ENCODE peak calls at places on chromosomes 2 and 18, in seven cellular contexts. O is A549, T is thoracic aorta, Q is AG10803, S is right atrium auricular region, M is AG04450, H is thyroid gland. F is an unnamed sample.

GRCh38 chr18:809985-810642 is 1.9 kb downstream of the YES1 start:
- DNase-seq in O (no peak), T (no peak), Q (no peak), S (no peak), M (no peak), H (no peak), F (no peak)

GRCh38 chr2:25379535-25379934 is 37.8 kb upstream of the DNMT3A start:
- DNase-seq in O (no peak), T (no peak), Q (no peak), S (no peak), M (no peak), H (no peak), F (no peak)

GRCh38 chr2:158359846-158360245 is 96.7 kb downstream of the CCDC148 start:
- DNase-seq in O (peak; percentile 25), T (no peak), Q (no peak), S (no peak), M (no peak), H (no peak), F (no peak)

GRCh38 chr18:48640566-48641270 is 101.9 kb downstream of the CTIF start:
- DNase-seq in O (no peak), T (no peak), Q (peak; percentile 16), S (no peak), M (no peak), H (no peak), F (no peak)

GRCh38 chr2:143716527-143716926 is 587.3 kb downstream of the ARHGAP15 start:
- DNase-seq in O (no peak), T (no peak), Q (no peak), S (no peak), M (no peak), H (no peak), F (no peak)

GRCh38 chr2:181300600-181301291 is 156.4 kb upstream of the ITGA4 start:
- DNase-seq in O (no peak), T (no peak), Q (no peak), S (no peak), M (no peak), H (no peak), F (no peak)

GRCh38 chr2:203030991-203031390 is 16.3 kb downstream of the NBEAL1 start:
- DNase-seq in O (no peak), T (no peak), Q (no peak), S (no peak), M (no peak), H (no peak), F (no peak)

GRCh38 chr2:11858883-11859282 is 112.5 kb downstream of the LPIN1 start:
- DNase-seq in O (no peak), T (no peak), Q (no peak), S (no peak), M (no peak), H (no peak), F (no peak)

GRCh38 chr2:30243231-30243630 is 11.9 kb downstream of the LBH start:
- DNase-seq in O (no peak), T (no peak), Q (peak; percentile 58), S (no peak), M (no peak), H (no peak), F (no peak)

GRCh38 chr18:36663312-36663711 is 165.5 kb downstream of the TPGS2 start:
- DNase-seq in O (no peak), T (no peak), Q (peak; percentile 18), S (no peak), M (no peak), H (no peak), F (no peak)

GRCh38 chr2:114001152-114001551 is 111.3 kb downstream of the ACTR3 start:
- DNase-seq in O (no peak), T (no peak), Q (no peak), S (no peak), M (no peak), H (no peak), F (no peak)

GRCh38 chr2:127623388-127624320 is 22.3 kb upstream of the GPR17 start:
- DNase-seq in O (no peak), T (no peak), Q (no peak), S (no peak), M (no peak), H (no peak), F (no peak)

GRCh38 chr2:80579756-80580155 is 275.2 kb upstream of the LRRTM1 start:
- DNase-seq in O (no peak), T (no peak), Q (no peak), S (no peak), M (no peak), H (no peak), F (no peak)

GRCh38 chr2:69645026-69645425 is 1.5 kb upstream of the AAK1 start:
- DNase-seq in O (no peak), T (no peak), Q (no peak), S (no peak), M (no peak), H (no peak), F (no peak)

GRCh38 chr2:163046615-163047014 is 208.0 kb upstream of the KCNH7 start:
- DNase-seq in O (no peak), T (no peak), Q (no peak), S (no peak), M (no peak), H (no peak), F (no peak)

GRCh38 chr2:169509230-169509917 is at the start of gene KLHL41:
- DNase-seq in O (no peak), T (no peak), Q (peak; percentile 19), S (no peak), M (no peak), H (no peak), F (no peak)

GRCh38 chr2:189783451-189783926 is 650 bp downstream of the ORMDL1 start:
- DNase-seq in O (no peak), T (no peak), Q (peak; percentile 39), S (no peak), M (no peak), H (no peak), F (no peak)

GRCh38 chr2:222479855-222480254 is 55.5 kb downstream of the SGPP2 start:
- DNase-seq in O (no peak), T (no peak), Q (no peak), S (no peak), M (no peak), H (no peak), F (no peak)

GRCh38 chr2:28638102-28638501 is 113.5 kb upstream of the PPP1CB start:
- DNase-seq in O (no peak), T (no peak), Q (no peak), S (no peak), M (no peak), H (no peak), F (no peak)

GRCh38 chr2:98777076-98777475 is 46.1 kb upstream of the MGAT4A start:
- DNase-seq in O (no peak), T (no peak), Q (no peak), S (no peak), M (no peak), H (no peak), F (no peak)

GRCh38 chr2:64056021-64056420 is 36.8 kb upstream of the VPS54 start:
- DNase-seq in O (no peak), T (no peak), Q (no peak), S (no peak), M (no peak), H (no peak), F (no peak)

GRCh38 chr2:199977984-199978415 is 22.6 kb downstream of the MAIP1 start:
- DNase-seq in O (peak; percentile 68), T (no peak), Q (peak; percentile 69), S (no peak), M (no peak), H (no peak), F (no peak)

GRCh38 chr2:71453404-71454220 is at the start of gene DYSF:
- DNase-seq in O (no peak), T (no peak), Q (peak; percentile 21), S (no peak), M (no peak), H (peak; percentile 52), F (peak; percentile 74)

DNA sequence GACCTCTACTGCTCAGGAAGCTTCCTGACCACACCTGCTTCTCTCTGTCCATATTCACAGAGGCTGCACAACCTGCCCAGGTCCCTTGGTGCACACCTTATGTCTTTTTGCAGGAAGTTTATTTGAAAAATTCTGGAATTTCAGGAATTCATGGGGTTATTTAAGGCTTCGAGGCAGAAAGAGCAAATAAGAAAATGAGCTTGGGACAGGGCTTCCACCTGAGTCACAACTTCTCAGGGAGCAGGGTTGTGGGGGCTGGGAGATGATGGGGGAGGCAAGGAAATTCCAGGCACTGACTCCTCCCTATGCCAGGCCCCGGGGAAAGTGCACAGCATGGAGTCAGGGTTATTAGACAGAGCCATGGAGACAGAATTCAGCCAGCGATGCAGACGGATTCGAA is 57.7 kb downstream of the INHBB start:
- DNase-seq in O (peak; percentile 75), T (no peak), Q (no peak), S (no peak), M (no peak), H (no peak), F (no peak)
- H3K4me3 ChIP-seq in O (no peak overlapping the region), T (no peak overlapping the region), Q (no peak overlapping the region), S (no peak overlapping the region), M (no peak overlapping the region), H (no peak overlapping the region), F (no peak overlapping the region)

DNA sequence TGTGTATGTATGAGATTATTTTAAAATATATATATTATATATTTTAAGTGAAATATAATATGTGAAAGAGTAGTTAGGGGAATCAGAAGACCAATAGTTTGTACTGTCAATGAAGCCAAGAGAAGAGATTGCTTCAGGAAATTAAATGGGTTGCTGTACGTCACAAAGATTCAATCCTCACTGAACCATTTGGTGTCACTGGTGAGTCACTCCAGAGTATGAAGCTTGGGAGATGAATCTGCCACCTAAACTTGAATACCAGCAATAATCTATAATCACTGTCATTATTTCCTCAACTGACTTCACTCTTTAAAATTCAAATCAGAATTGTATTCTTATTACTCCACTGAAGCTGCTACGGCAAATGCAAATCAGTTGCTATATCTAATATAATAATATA is 41.9 kb upstream of the SCN9A start:
- DNase-seq in O (peak; percentile 58), T (no peak), Q (peak; percentile 34), S (no peak), M (no peak), H (no peak), F (no peak)
- TF ChIP-seq CTCF in O (no peak), T (no peak), Q (no peak), S (peak; percentile 27), M (no peak), H (no peak), F (peak; percentile 46)

GRCh38 chr2:150095361-150095760 is 392.1 kb downstream of the RND3 start:
- DNase-seq in O (no peak), T (no peak), Q (no peak), S (no peak), M (no peak), H (no peak), F (no peak)

GRCh38 chr2:150088538-150088937 is 398.9 kb downstream of the RND3 start:
- DNase-seq in O (no peak), T (no peak), Q (no peak), S (no peak), M (no peak), H (no peak), F (no peak)

GRCh38 chr2:150097402-150097801 is 390.1 kb downstream of the RND3 start:
- DNase-seq in O (no peak), T (no peak), Q (no peak), S (no peak), M (no peak), H (no peak), F (no peak)

GRCh38 chr2:150090031-150090430 is 397.4 kb downstream of the RND3 start:
- DNase-seq in O (no peak), T (no peak), Q (no peak), S (no peak), M (no peak), H (no peak), F (no peak)

GRCh38 chr2:150091896-150092295 is 395.6 kb downstream of the RND3 start:
- DNase-seq in O (no peak), T (no peak), Q (no peak), S (no peak), M (no peak), H (no peak), F (no peak)
- H3K4me3 ChIP-seq in O (no peak overlapping the region), T (no peak overlapping the region), Q (no peak overlapping the region), S (no peak overlapping the region), M (no peak overlapping the region), H (no peak overlapping the region), F (no peak overlapping the region)

GRCh38 chr2:101106453-101107181 is 44.6 kb downstream of the TBC1D8 start:
- DNase-seq in O (no peak), T (no peak), Q (no peak), S (no peak), M (no peak), H (no peak), F (no peak)
- TF ChIP-seq CTCF in O (no peak), T (no peak), Q (no peak), S (no peak), M (no peak), H (no peak), F (no peak)

F was measured in heart right ventricle.